ENCODE peak calls at places on chromosome 2, in five cellular contexts. P is GM12878, Y is K562, L is HepG2, Q is H1. G is an unnamed sample.

GRCh38 chr2:63755980-63756379 is 85.7 kb upstream of the UGP2 start:
- DNase-seq in P (no peak), Y (no peak), L (no peak), Q (no peak), G (no peak)

GRCh38 chr2:233444501-233444900 is 90.2 kb downstream of the DGKD start:
- DNase-seq in P (no peak), Y (no peak), L (no peak), Q (no peak), G (no peak)

GRCh38 chr2:236828002-236828401 is 257.7 kb upstream of the COPS8 start:
- DNase-seq in P (no peak), Y (no peak), L (no peak), Q (no peak), G (no peak)

GRCh38 chr2:149331023-149331400 is 625 bp downstream of the LYPD6 start:
- DNase-seq in P (no peak), Y (no peak), L (no peak), Q (no peak), G (no peak)

GRCh38 chr2:19312949-19313348 is 45.5 kb downstream of the OSR1 start:
- DNase-seq in P (no peak), Y (no peak), L (peak), Q (no peak), G (peak)

GRCh38 chr2:9641641-9642040 is 10.8 kb upstream of the YWHAQ start:
- DNase-seq in P (no peak), Y (no peak), L (no peak), Q (no peak), G (no peak)

GRCh38 chr2:52821631-52822030 is 946.0 kb upstream of the CHAC2 start:
- DNase-seq in P (no peak), Y (no peak), L (no peak), Q (no peak), G (no peak)

GRCh38 chr2:185335879-185336278 is 402.7 kb upstream of the FSIP2 start:
- DNase-seq in P (no peak), Y (no peak), L (no peak), Q (no peak), G (no peak)

GRCh38 chr2:166127217-166128155 is at the start of gene SCN1A:
- DNase-seq in P (no peak), Y (peak), L (peak), Q (no peak), G (peak)

GRCh38 chr2:231940795-231941194 is 14.6 kb upstream of the NPPC start:
- DNase-seq in P (no peak), Y (no peak), L (no peak), Q (no peak), G (no peak)

GRCh38 chr2:65287364-65287763 is 59.7 kb downstream of the ACTR2 start:
- DNase-seq in P (no peak), Y (no peak), L (no peak), Q (no peak), G (no peak)

GRCh38 chr2:107025869-107026380 is 140.0 kb upstream of the ST6GAL2 start:
- DNase-seq in P (no peak), Y (no peak), L (no peak), Q (no peak), G (no peak)

GRCh38 chr2:38666578-38666926 is 638 bp downstream of the GALM start:
- DNase-seq in P (no peak), Y (peak), L (peak), Q (no peak), G (no peak)

GRCh38 chr2:10524341-10524740 is 76.2 kb upstream of the ODC1 start:
- DNase-seq in P (no peak), Y (no peak), L (no peak), Q (no peak), G (no peak)

GRCh38 chr2:27701676-27702075 is 38.0 kb downstream of the SLC4A1AP start:
- DNase-seq in P (no peak), Y (no peak), L (no peak), Q (no peak), G (no peak)

GRCh38 chr2:150528861-150529801 is 41.7 kb upstream of the RND3 start:
- DNase-seq in P (peak), Y (no peak), L (no peak), Q (no peak), G (no peak)

GRCh38 chr2:223076573-223076972 is 24.6 kb downstream of the KCNE4 start:
- DNase-seq in P (no peak), Y (no peak), L (no peak), Q (no peak), G (no peak)

GRCh38 chr2:72921866-72922265 is 4.5 kb downstream of the EMX1 start:
- DNase-seq in P (no peak), Y (no peak), L (no peak), Q (no peak), G (no peak)

GRCh38 chr2:8247905-8248622 is 433.8 kb upstream of the ID2 start:
- DNase-seq in P (no peak), Y (no peak), L (no peak), Q (no peak), G (no peak)

GRCh38 chr2:225668606-225669266 is 269.2 kb downstream of the NYAP2 start:
- DNase-seq in P (peak), Y (peak), L (peak), Q (no peak), G (peak)

GRCh38 chr2:149313512-149313972 is 16.8 kb upstream of the LYPD6 start:
- DNase-seq in P (peak), Y (peak), L (peak), Q (peak), G (peak)

DNA sequence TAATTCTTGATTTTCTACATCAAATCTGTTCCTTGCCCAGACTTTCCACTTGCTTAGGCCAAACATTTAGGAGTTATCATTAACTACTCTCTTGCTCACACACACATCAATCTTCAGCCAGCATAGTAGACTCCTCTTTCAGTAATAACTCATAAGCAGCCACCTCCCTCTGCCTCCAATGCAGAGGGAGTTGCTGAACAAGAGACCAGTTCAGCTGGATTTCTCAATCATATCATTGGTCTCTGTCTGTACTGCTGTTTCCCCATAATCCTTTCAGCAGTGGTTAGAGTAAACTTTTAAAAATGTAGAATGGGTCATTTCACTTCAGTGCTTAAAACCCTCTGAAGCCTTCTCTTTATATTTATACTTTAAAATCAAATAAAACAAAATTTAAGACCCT is 112.9 kb downstream of the SLC39A10 start:
- DNase-seq in P (no peak), Y (no peak), L (no peak), Q (no peak), G (no peak)
- TF ChIP-seq CEBPB in P (no peak), Y (no peak), L (no peak), Q (no peak), G (no peak)

GRCh38 chr2:239465017-239466001 is 64.5 kb upstream of the HDAC4 start:
- DNase-seq in P (no peak), Y (no peak), L (no peak), Q (no peak), G (no peak)
- TF ChIP-seq POLR2AphosphoS5 in P (no peak), Y (no peak), L (no peak), Q (no peak), G (no peak)

GRCh38 chr2:109321570-109321969 is 192.6 kb downstream of the SH3RF3 start:
- DNase-seq in P (no peak), Y (no peak), L (no peak), Q (no peak), G (no peak)
- TF ChIP-seq CEBPB in P (no peak), Y (no peak), L (no peak), Q (no peak), G (no peak)

GRCh38 chr2:229443141-229443540 is 172.1 kb upstream of the PID1 start:
- DNase-seq in P (no peak), Y (no peak), L (no peak), Q (no peak), G (no peak)

GRCh38 chr2:229443869-229444268 is 172.8 kb upstream of the PID1 start:
- DNase-seq in P (no peak), Y (no peak), L (no peak), Q (no peak), G (no peak)

GRCh38 chr2:229445501-229446294 is 174.6 kb upstream of the PID1 start:
- DNase-seq in P (no peak), Y (no peak), L (no peak), Q (no peak), G (no peak)

GRCh38 chr2:229446316-229446715 is 175.2 kb upstream of the PID1 start:
- DNase-seq in P (no peak), Y (no peak), L (no peak), Q (no peak), G (no peak)

GRCh38 chr2:229445013-229445412 is 173.9 kb upstream of the PID1 start:
- DNase-seq in P (no peak), Y (no peak), L (peak), Q (no peak), G (peak)
- TF ChIP-seq POLR2AphosphoS5 in P (no peak), Y (no peak), L (no peak), Q (no peak), G (peak)